ENCODE peak calls at places on chromosome 21, in five cellular contexts. One of them, this sample, is unnamed.

GRCh38 chr21:46649356-46649755 is 13.9 kb downstream of the PRMT2 start:
- DNase-seq in endothelial cell: no peak
- DNase-seq in GM10248: no peak
- DNase-seq in GM13977: no peak
- DNase-seq in left ventricle myocardium inferior: no peak
- DNase-seq in this sample: no peak

GRCh38 chr21:45945868-45946210 is 35.7 kb upstream of the COL6A1 start:
- DNase-seq in endothelial cell: no peak
- DNase-seq in GM10248: no peak
- DNase-seq in GM13977: no peak
- DNase-seq in left ventricle myocardium inferior: no peak
- DNase-seq in this sample: no peak

GRCh38 chr21:24895885-24896734 is 711.2 kb downstream of the MRPL39 start:
- DNase-seq in endothelial cell: peak
- DNase-seq in GM10248: no peak
- DNase-seq in GM13977: no peak
- DNase-seq in left ventricle myocardium inferior: no peak
- DNase-seq in this sample: no peak

GRCh38 chr21:20729376-20729775 is 268.8 kb upstream of the NCAM2 start:
- DNase-seq in endothelial cell: no peak
- DNase-seq in GM10248: no peak
- DNase-seq in GM13977: no peak
- DNase-seq in left ventricle myocardium inferior: no peak
- DNase-seq in this sample: no peak

GRCh38 chr21:46564391-46564790 is 40.5 kb downstream of the S100B start:
- DNase-seq in endothelial cell: no peak
- DNase-seq in GM10248: no peak
- DNase-seq in GM13977: no peak
- DNase-seq in left ventricle myocardium inferior: no peak
- DNase-seq in this sample: no peak

GRCh38 chr21:42576639-42577038 is 63.0 kb downstream of the SLC37A1 start:
- DNase-seq in endothelial cell: no peak
- DNase-seq in GM10248: no peak
- DNase-seq in GM13977: no peak
- DNase-seq in left ventricle myocardium inferior: no peak
- DNase-seq in this sample: no peak

GRCh38 chr21:36756527-36756926 is 57.6 kb downstream of the SIM2 start:
- DNase-seq in endothelial cell: no peak
- DNase-seq in GM10248: no peak
- DNase-seq in GM13977: no peak
- DNase-seq in left ventricle myocardium inferior: no peak
- DNase-seq in this sample: no peak

GRCh38 chr21:42125571-42126544 is 54.7 kb downstream of the UMODL1 start:
- DNase-seq in endothelial cell: no peak
- DNase-seq in GM10248: no peak
- DNase-seq in GM13977: no peak
- DNase-seq in left ventricle myocardium inferior: no peak
- DNase-seq in this sample: peak

GRCh38 chr21:42594616-42595280 is 58.7 kb upstream of the PDE9A start:
- DNase-seq in endothelial cell: no peak
- DNase-seq in GM10248: no peak
- DNase-seq in GM13977: no peak
- DNase-seq in left ventricle myocardium inferior: no peak
- DNase-seq in this sample: no peak

GRCh38 chr21:16159213-16159970 is 429.6 kb downstream of the USP25 start:
- DNase-seq in endothelial cell: no peak
- DNase-seq in GM10248: no peak
- DNase-seq in GM13977: no peak
- DNase-seq in left ventricle myocardium inferior: no peak
- DNase-seq in this sample: no peak

GRCh38 chr21:25831300-25831699 is 96.5 kb downstream of the GABPA start:
- DNase-seq in endothelial cell: no peak
- DNase-seq in GM10248: no peak
- DNase-seq in GM13977: no peak
- DNase-seq in left ventricle myocardium inferior: no peak
- DNase-seq in this sample: no peak

GRCh38 chr21:37636152-37636860 is 269.7 kb downstream of the DYRK1A start:
- DNase-seq in endothelial cell: no peak
- DNase-seq in GM10248: no peak
- DNase-seq in GM13977: no peak
- DNase-seq in left ventricle myocardium inferior: no peak
- DNase-seq in this sample: no peak

GRCh38 chr21:32467291-32467690 is 54.8 kb downstream of the EVA1C start:
- DNase-seq in endothelial cell: no peak
- DNase-seq in GM10248: no peak
- DNase-seq in GM13977: no peak
- DNase-seq in left ventricle myocardium inferior: no peak
- DNase-seq in this sample: no peak

GRCh38 chr21:41973427-41973831 is 19.6 kb upstream of the C2CD2 start:
- DNase-seq in endothelial cell: no peak
- DNase-seq in GM10248: no peak
- DNase-seq in GM13977: no peak
- DNase-seq in left ventricle myocardium inferior: no peak
- DNase-seq in this sample: no peak

GRCh38 chr21:29298348-29299045 is at the start of gene BACH1:
- DNase-seq in endothelial cell: peak
- DNase-seq in GM10248: peak
- DNase-seq in GM13977: peak
- DNase-seq in left ventricle myocardium inferior: peak
- DNase-seq in this sample: peak
- TF ChIP-seq CTCF in endothelial cell: peak
- TF ChIP-seq CTCF in GM10248: peak
- TF ChIP-seq CTCF in GM13977: peak
- TF ChIP-seq CTCF in left ventricle myocardium inferior: peak
- TF ChIP-seq CTCF in this sample: peak

GRCh38 chr21:35510294-35510693 is 461.2 kb upstream of the RUNX1 start:
- DNase-seq in endothelial cell: no peak
- DNase-seq in GM10248: no peak
- DNase-seq in GM13977: no peak
- DNase-seq in left ventricle myocardium inferior: no peak
- DNase-seq in this sample: no peak

GRCh38 chr21:35511298-35512162 is 462.4 kb upstream of the RUNX1 start:
- DNase-seq in endothelial cell: no peak
- DNase-seq in GM10248: no peak
- DNase-seq in GM13977: no peak
- DNase-seq in left ventricle myocardium inferior: no peak
- DNase-seq in this sample: no peak

GRCh38 chr21:35509004-35509704 is 460.1 kb upstream of the RUNX1 start:
- DNase-seq in endothelial cell: no peak
- DNase-seq in GM10248: no peak
- DNase-seq in GM13977: no peak
- DNase-seq in left ventricle myocardium inferior: no peak
- DNase-seq in this sample: no peak

GRCh38 chr21:35506352-35506751 is 457.2 kb upstream of the RUNX1 start:
- DNase-seq in endothelial cell: no peak
- DNase-seq in GM10248: no peak
- DNase-seq in GM13977: no peak
- DNase-seq in left ventricle myocardium inferior: no peak
- DNase-seq in this sample: no peak

GRCh38 chr21:35508389-35508888 is 459.3 kb upstream of the RUNX1 start:
- DNase-seq in endothelial cell: peak
- DNase-seq in GM10248: no peak
- DNase-seq in GM13977: no peak
- DNase-seq in left ventricle myocardium inferior: peak
- DNase-seq in this sample: peak
- TF ChIP-seq CTCF in endothelial cell: no peak
- TF ChIP-seq CTCF in GM10248: no peak
- TF ChIP-seq CTCF in GM13977: peak
- TF ChIP-seq CTCF in left ventricle myocardium inferior: peak
- TF ChIP-seq CTCF in this sample: peak

DNA sequence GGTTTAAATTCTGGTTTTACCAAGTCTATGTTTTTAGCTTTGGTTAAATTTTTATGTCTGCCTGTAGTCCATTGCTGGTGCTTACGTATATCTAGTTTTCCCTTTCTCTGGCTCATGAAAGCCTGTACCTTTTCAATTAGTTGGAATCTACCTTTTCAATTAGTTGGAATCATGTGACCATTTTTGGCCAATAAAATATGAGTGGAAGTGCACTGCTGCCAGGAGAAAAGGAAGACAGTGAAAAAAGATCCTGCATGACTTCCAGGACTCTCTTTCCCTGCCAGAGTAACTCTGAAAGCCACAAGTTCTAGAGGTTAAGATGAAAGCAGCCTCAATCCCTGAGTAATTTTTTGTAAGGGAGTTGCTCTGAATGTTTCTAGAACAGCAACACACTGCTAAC is 2.2 kb upstream of the GRIK1 start:
- DNase-seq in endothelial cell: no peak
- DNase-seq in GM10248: no peak
- DNase-seq in GM13977: no peak
- DNase-seq in left ventricle myocardium inferior: no peak
- DNase-seq in this sample: no peak
- TF ChIP-seq CTCF in endothelial cell: no peak
- TF ChIP-seq CTCF in GM10248: no peak
- TF ChIP-seq CTCF in GM13977: no peak
- TF ChIP-seq CTCF in left ventricle myocardium inferior: no peak
- TF ChIP-seq CTCF in this sample: no peak

DNA sequence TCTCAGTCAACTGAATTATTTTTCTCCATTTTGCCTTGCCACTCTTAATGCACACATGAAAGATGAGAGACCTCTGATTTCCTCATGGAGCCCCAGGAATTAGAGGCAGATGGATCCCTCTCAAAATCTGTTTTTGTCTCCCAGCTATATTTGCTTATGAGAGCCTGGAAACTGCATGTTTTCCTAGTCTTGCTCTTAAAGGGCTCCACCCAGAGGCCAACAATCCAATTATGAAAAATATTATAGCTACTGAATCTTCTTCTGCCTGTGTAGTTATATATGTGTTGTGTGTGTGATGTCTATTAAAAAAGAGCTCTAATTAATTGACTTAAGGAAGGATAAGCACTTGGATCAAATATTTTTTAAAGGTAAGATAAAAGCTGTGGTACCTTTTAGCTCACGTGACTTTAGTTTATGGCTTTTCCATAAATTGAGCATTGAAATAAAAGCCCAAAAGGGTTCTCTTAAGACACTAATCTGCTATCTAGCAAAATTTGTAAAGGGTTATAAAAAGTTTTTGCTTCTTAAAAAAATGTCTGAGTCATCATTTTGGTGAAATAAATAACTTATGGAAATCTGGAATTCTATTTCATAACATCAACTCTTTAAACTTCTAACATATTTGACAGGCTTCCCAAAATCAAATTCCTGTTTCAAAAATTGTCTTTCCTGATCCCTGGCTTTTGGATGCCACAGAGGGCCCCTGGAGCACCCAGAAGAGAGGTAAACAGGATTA is 31.2 kb upstream of the TSPEAR start:
- DNase-seq in endothelial cell: no peak
- DNase-seq in GM10248: no peak
- DNase-seq in GM13977: no peak
- DNase-seq in left ventricle myocardium inferior: no peak
- DNase-seq in this sample: no peak
- TF ChIP-seq CTCF in endothelial cell: no peak
- TF ChIP-seq CTCF in GM10248: peak
- TF ChIP-seq CTCF in GM13977: peak
- TF ChIP-seq CTCF in left ventricle myocardium inferior: peak
- TF ChIP-seq CTCF in this sample: no peak

This sample was measured in DND-41.